ENCODE peak calls at places on chromosomes 3 and 15, in four cellular contexts. E, T, L and Y are unnamed samples.

GRCh38 chr3:124784686-124785382 is 54.6 kb downstream of the UMPS start:
- DNase-seq in T (no peak), L (no peak), E (no peak), Y (no peak)

GRCh38 chr15:100464895-100465294 is 63.9 kb downstream of the CERS3 start:
- DNase-seq in T (no peak), E (no peak), L (no peak), Y (no peak)

GRCh38 chr15:93058128-93058527 is 30.9 kb downstream of the RGMA start:
- DNase-seq in L (no peak), E (no peak), T (no peak), Y (no peak)

GRCh38 chr3:142385078-142385477 is 62.8 kb downstream of the XRN1 start:
- DNase-seq in L (no peak), T (no peak), E (no peak), Y (no peak)

GRCh38 chr15:43150171-43150929 is 17.0 kb downstream of the TMEM62 start:
- DNase-seq in T (peak; percentile 94), E (no peak), L (peak; percentile 97), Y (no peak)

GRCh38 chr3:27722957-27723802 is 1.1 kb upstream of the EOMES start:
- DNase-seq in E (no peak), L (no peak), T (no peak), Y (no peak)

GRCh38 chr3:64316971-64317370 is 91.7 kb upstream of the PRICKLE2 start:
- DNase-seq in T (peak; percentile 6), E (no peak), L (no peak), Y (no peak)

GRCh38 chr3:194485876-194486539 is 794 bp downstream of the ATP13A3 start:
- DNase-seq in L (no peak), E (peak; percentile 59), T (peak; percentile 21), Y (no peak)

GRCh38 chr3:112512320-112512719 is 13.0 kb upstream of the BTLA start:
- DNase-seq in T (no peak), L (no peak), E (no peak), Y (no peak)

GRCh38 chr3:195788711-195789581 is 22.8 kb downstream of the MUC4 start:
- DNase-seq in T (no peak), L (no peak), E (no peak), Y (no peak)

GRCh38 chr15:82133251-82133650 is 87.4 kb upstream of the MEX3B start:
- DNase-seq in T (no peak), E (no peak), L (no peak), Y (no peak)

GRCh38 chr3:177468331-177468730 is 271.0 kb upstream of the TBL1XR1 start:
- DNase-seq in E (no peak), T (no peak), L (peak; percentile 59), Y (no peak)

GRCh38 chr3:115710799-115711198 is 87.5 kb downstream of the GAP43 start:
- DNase-seq in E (no peak), T (no peak), L (no peak), Y (no peak)

GRCh38 chr3:157502916-157503620 is at the start of gene VEPH1:
- DNase-seq in T (no peak), E (no peak), L (no peak), Y (no peak)

GRCh38 chr15:45326776-45327175 is 51.6 kb downstream of the GATM start:
- DNase-seq in E (no peak), T (no peak), L (no peak), Y (no peak)

GRCh38 chr3:31275038-31275562 is 257.6 kb upstream of the STT3B start:
- DNase-seq in T (peak; percentile 62), E (no peak), L (no peak), Y (no peak)

GRCh38 chr15:43410572-43411214 is 39.8 kb downstream of the TUBGCP4 start:
- DNase-seq in E (no peak), L (no peak), T (no peak), Y (no peak)

GRCh38 chr3:43733459-43734384 is 43.0 kb downstream of the ABHD5 start:
- DNase-seq in L (no peak), E (no peak), T (no peak), Y (no peak)